ENCODE peak calls at places on chromosomes 1 and 21, in five cellular contexts. H, N, X, F and Q are unnamed samples.

GRCh38 chr21:32456497-32456918 is 44.0 kb downstream of the EVA1C start:
- DNase-seq in H (peak), N (no peak), X (no peak), F (no peak), Q (no peak)

GRCh38 chr1:89546082-89546889 is 21.7 kb downstream of the LRRC8B start:
- DNase-seq in H (peak), N (no peak), X (no peak), F (no peak), Q (no peak)

GRCh38 chr1:59520194-59520593 is 223.3 kb downstream of the FGGY start:
- DNase-seq in H (peak), N (no peak), X (no peak), F (no peak), Q (peak)

GRCh38 chr1:149966405-149966804 is 29.7 kb upstream of the MTMR11 start:
- DNase-seq in H (no peak), N (no peak), X (no peak), F (no peak), Q (no peak)

GRCh38 chr1:147273409-147274307 is 31.2 kb downstream of the CHD1L start:
- DNase-seq in H (peak), N (no peak), X (peak), F (no peak), Q (peak)

GRCh38 chr21:28464095-28464494 is 528.6 kb downstream of the LTN1 start:
- DNase-seq in H (no peak), N (no peak), X (no peak), F (no peak), Q (no peak)

GRCh38 chr1:104467590-104467989 is 717.9 kb downstream of the AMY1C start:
- DNase-seq in H (no peak), N (no peak), X (no peak), F (no peak), Q (no peak)

GRCh38 chr1:210618379-210618778 is 289.7 kb downstream of the HHAT start:
- DNase-seq in H (no peak), N (no peak), X (no peak), F (no peak), Q (no peak)

GRCh38 chr1:30386145-30386926 is 337.0 kb downstream of the MATN1 start:
- DNase-seq in H (no peak), N (no peak), X (no peak), F (no peak), Q (peak)

GRCh38 chr1:119779869-119780356 is 11.2 kb upstream of the HMGCS2 start:
- DNase-seq in H (peak), N (peak), X (no peak), F (no peak), Q (no peak)

GRCh38 chr21:46195595-46196195 is 11.4 kb upstream of the SPATC1L start:
- DNase-seq in H (no peak), N (peak), X (no peak), F (peak), Q (no peak)

GRCh38 chr1:203791498-203791897 is 3.9 kb upstream of the ZBED6 start:
- DNase-seq in H (peak), N (no peak), X (no peak), F (no peak), Q (no peak)

GRCh38 chr1:7313081-7313546 is 458.0 kb upstream of the VAMP3 start:
- DNase-seq in H (no peak), N (no peak), X (no peak), F (no peak), Q (no peak)

GRCh38 chr1:162033445-162033844 is 9.8 kb upstream of the OLFML2B start:
- DNase-seq in H (no peak), N (no peak), X (no peak), F (peak), Q (peak)

GRCh38 chr1:60149254-60149653 is 75.7 kb upstream of the C1orf87 start:
- DNase-seq in H (no peak), N (peak), X (no peak), F (peak), Q (peak)

GRCh38 chr1:52195161-52195560 is 53.3 kb downstream of the ZFYVE9 start:
- DNase-seq in H (peak), N (no peak), X (no peak), F (no peak), Q (no peak)

GRCh38 chr1:194533641-194534040 is 1347.2 kb upstream of the B3GALT2 start:
- DNase-seq in H (no peak), N (no peak), X (no peak), F (no peak), Q (no peak)

GRCh38 chr1:156076609-156077429 is 5.4 kb downstream of the MEX3A start:
- DNase-seq in H (no peak), N (no peak), X (peak), F (peak), Q (no peak)

GRCh38 chr1:3004285-3005205 is 16.7 kb upstream of the ACTRT2 start:
- DNase-seq in H (no peak), N (no peak), X (no peak), F (no peak), Q (peak)

GRCh38 chr1:156500847-156501686 is 492 bp upstream of the MEF2D start:
- DNase-seq in H (peak), N (peak), X (peak), F (peak), Q (peak)

GRCh38 chr1:12467570-12468286 is 150.3 kb downstream of the DHRS3 start:
- DNase-seq in H (no peak), N (no peak), X (no peak), F (no peak), Q (no peak)

GRCh38 chr1:23126801-23127200 is 41.9 kb downstream of the LUZP1 start:
- DNase-seq in H (peak), N (no peak), X (no peak), F (no peak), Q (no peak)